ENCODE peak calls at places on chromosomes 6 and 20, in four cellular contexts. S is neural crest cell, A is GM20000, R is H9. T is an unnamed sample.

GRCh38 chr6:152698692-152699091 is 995 bp downstream of the MYCT1 start:
- DNase-seq in A (no peak), R (no peak), S (no peak), T (no peak)

GRCh38 chr6:130065616-130066015 is 47.2 kb downstream of the L3MBTL3 start:
- DNase-seq in R (no peak), S (no peak), A (no peak), T (no peak)

GRCh38 chr6:13402711-13403110 is 74.4 kb upstream of the TBC1D7 start:
- DNase-seq in S (no peak), R (no peak), A (no peak), T (no peak)

GRCh38 chr6:143957679-143958274 is 50.3 kb downstream of the PLAGL1 start:
- DNase-seq in A (no peak), S (no peak), R (no peak), T (no peak)

GRCh38 chr6:138817799-138818198 is 21.9 kb downstream of the ECT2L start:
- DNase-seq in R (peak; percentile 88), S (no peak), A (peak; percentile 25), T (no peak)

GRCh38 chr20:53149184-53149651 is 177.1 kb downstream of the TSHZ2 start:
- DNase-seq in R (no peak), S (no peak), A (no peak), T (no peak)

GRCh38 chr6:55265409-55266114 is 61.7 kb upstream of the GFRAL start:
- DNase-seq in A (no peak), R (no peak), S (no peak), T (no peak)

GRCh38 chr6:170087946-170088348 is 202.9 kb downstream of the DLL1 start:
- DNase-seq in R (peak; percentile 30), A (peak; percentile 89), S (no peak), T (peak; percentile 24)

GRCh38 chr20:1888796-1889463 is 6.3 kb upstream of the SIRPA start:
- DNase-seq in R (no peak), A (no peak), S (no peak), T (no peak)

GRCh38 chr20:25273541-25274358 is 25.9 kb downstream of the PYGB start:
- DNase-seq in A (no peak), S (no peak), R (no peak), T (no peak)

GRCh38 chr6:123616942-123617341 is 19.8 kb downstream of the TRDN start:
- DNase-seq in S (no peak), R (no peak), A (no peak), T (no peak)

GRCh38 chr6:160024152-160024551 is 55.3 kb downstream of the IGF2R start:
- DNase-seq in S (no peak), A (no peak), R (no peak), T (no peak)

GRCh38 chr20:24662286-24662685 is 192.9 kb downstream of the SYNDIG1 start:
- DNase-seq in S (no peak), R (no peak), A (no peak), T (no peak)

GRCh38 chr6:122049341-122049740 is 350.1 kb upstream of the HSF2 start:
- DNase-seq in S (no peak), A (no peak), R (no peak), T (no peak)

GRCh38 chr6:38671885-38672467 is 31.0 kb downstream of the GLO1 start:
- DNase-seq in A (peak; percentile 70), S (peak; percentile 11), R (peak; percentile 33), T (peak; percentile 39)

GRCh38 chr20:17281478-17281877 is 54.6 kb downstream of the PCSK2 start:
- DNase-seq in S (peak; percentile 14), R (peak; percentile 73), A (peak; percentile 8), T (peak; percentile 52)

DNA sequence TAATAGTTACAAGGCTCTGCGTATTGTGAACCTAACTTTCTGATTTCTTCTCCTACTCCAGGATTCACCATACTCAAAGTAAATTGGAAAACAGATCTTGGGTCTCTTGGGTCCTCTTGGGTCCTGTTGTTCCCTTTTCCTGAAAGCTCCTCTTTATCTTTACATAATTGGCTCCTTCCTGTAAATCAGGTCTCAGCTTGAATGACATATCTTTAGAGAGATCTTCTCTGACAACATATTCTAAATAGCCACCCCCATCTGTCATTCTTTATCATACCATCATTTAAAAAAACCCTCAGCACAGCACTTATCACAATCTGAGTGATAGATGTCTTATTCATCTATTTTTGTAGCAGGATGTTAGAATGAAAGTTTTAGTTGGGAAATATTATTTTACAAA is 1042.5 kb upstream of the FLRT3 start:
- DNase-seq in R (no peak), S (no peak), A (no peak), T (no peak)
- TF ChIP-seq CTCF in R (no peak), S (no peak), A (no peak), T (no peak)

GRCh38 chr6:133242761-133243590 is 1.8 kb downstream of the EYA4 start:
- DNase-seq in R (peak; percentile 52), A (no peak), S (peak; percentile 17), T (peak; percentile 24)

GRCh38 chr6:133243723-133244122 is 2.6 kb downstream of the EYA4 start:
- DNase-seq in A (no peak), R (no peak), S (no peak), T (no peak)

GRCh38 chr6:133241901-133242760 is 974 bp downstream of the EYA4 start:
- DNase-seq in R (peak; percentile 52), S (peak; percentile 26), A (no peak), T (peak; percentile 31)

GRCh38 chr6:133241088-133241900 is at the start of gene EYA4:
- DNase-seq in A (no peak), R (peak; percentile 52), S (peak; percentile 29), T (peak; percentile 67)

GRCh38 chr6:133240511-133241087 is 558 bp upstream of the EYA4 start:
- DNase-seq in A (peak; percentile 32), S (peak; percentile 28), R (peak; percentile 66), T (peak; percentile 55)
- TF ChIP-seq CTCF in A (no peak), S (peak; percentile 42), R (peak; percentile 43), T (no peak)

GRCh38 chr20:34824861-34825529 is 456 bp downstream of the NCOA6 start:
- DNase-seq in R (peak; percentile 77), A (peak; percentile 90), S (peak; percentile 59), T (peak; percentile 68)
- TF ChIP-seq CTCF in R (peak; percentile 23), A (no peak), S (peak; percentile 27), T (no peak)

DNA sequence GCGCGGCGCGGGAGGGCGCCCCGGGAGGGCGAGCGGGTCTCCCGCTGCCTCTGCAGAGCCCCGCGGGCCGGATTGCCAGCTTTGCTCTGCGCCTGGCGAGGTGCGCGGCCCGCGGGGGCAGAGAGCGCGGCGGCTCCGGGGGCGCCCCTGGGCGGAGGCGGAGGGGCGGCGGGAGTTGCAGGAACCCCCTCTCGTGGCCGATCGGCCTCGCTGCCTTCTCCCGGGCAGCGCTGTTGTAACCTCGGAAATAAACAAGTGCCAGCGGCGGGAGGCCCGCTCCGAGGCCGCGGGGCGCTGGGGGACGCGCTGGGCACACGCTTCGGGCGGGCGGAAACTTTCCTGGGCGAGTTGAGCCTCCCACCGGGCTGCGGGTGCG is 1.2 kb downstream of the CDH4 start:
- DNase-seq in A (peak; percentile 45), R (peak; percentile 48), S (peak; percentile 50), T (peak; percentile 51)
- TF ChIP-seq CTCF in A (no peak), R (peak; percentile 55), S (peak; percentile 57), T (peak; percentile 15)

GRCh38 chr6:165858571-165858970 is 195.5 kb upstream of the PDE10A start:
- DNase-seq in A (no peak), S (no peak), R (peak; percentile 33), T (peak; percentile 20)
- TF ChIP-seq CTCF in A (no peak), S (peak; percentile 28), R (peak; percentile 67), T (no peak)

DNA sequence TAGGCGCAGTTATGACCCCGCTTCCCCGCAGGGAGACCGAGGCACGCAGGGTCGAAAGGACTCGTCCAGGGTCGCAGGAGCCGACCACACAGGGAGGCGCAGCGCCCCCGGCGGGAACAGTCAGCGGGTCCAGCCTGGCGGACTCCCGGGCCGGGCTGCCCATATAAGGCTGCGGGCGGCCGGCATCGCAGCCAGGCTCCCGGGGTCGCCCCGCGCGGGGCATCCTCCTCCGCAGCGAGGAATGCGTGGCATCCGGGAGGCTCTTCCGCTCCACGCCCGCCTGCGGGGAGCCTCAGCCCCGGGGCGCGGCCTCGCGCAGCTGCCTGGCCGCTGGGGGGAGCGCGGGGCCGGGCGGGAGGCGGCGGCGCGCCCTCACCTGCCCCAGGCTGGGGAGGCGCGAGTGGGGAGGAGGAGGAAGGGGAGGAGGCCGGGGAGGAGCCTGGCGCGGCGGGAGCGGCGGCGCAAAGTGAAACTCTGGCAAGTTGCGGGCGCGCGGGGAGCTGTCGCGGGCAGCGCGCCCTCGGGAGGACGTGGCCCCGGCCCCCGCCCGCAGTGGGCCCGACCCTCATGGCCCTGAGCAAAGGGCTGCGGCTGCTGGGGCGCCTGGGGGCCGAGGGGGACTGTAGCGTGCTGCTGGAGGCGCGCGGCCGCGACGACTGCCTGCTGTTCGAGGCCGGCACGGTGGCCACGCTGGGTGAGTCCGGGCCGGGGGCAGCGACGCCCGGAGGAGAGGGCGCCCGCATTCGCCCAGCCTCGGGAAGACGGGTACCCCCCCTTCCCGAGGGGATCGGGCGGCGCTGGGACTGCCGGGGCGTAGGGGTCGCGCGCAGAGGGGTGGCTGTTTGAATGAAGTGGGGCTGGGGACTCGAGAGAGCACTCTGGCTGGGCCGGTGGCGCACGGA is at the start of gene SYNJ2:
- DNase-seq in R (peak; percentile 80), A (peak; percentile 89), S (peak; percentile 54), T (peak; percentile 87)
- TF ChIP-seq CTCF in R (peak; percentile 69), A (peak; percentile 16), S (peak; percentile 58), T (peak; percentile 39)

GRCh38 chr6:66638518-66638917 is 931.5 kb upstream of the EYS start:
- DNase-seq in A (no peak), R (no peak), S (no peak), T (no peak)
- TF ChIP-seq CTCF in A (no peak), R (no peak), S (no peak), T (no peak)

DNA sequence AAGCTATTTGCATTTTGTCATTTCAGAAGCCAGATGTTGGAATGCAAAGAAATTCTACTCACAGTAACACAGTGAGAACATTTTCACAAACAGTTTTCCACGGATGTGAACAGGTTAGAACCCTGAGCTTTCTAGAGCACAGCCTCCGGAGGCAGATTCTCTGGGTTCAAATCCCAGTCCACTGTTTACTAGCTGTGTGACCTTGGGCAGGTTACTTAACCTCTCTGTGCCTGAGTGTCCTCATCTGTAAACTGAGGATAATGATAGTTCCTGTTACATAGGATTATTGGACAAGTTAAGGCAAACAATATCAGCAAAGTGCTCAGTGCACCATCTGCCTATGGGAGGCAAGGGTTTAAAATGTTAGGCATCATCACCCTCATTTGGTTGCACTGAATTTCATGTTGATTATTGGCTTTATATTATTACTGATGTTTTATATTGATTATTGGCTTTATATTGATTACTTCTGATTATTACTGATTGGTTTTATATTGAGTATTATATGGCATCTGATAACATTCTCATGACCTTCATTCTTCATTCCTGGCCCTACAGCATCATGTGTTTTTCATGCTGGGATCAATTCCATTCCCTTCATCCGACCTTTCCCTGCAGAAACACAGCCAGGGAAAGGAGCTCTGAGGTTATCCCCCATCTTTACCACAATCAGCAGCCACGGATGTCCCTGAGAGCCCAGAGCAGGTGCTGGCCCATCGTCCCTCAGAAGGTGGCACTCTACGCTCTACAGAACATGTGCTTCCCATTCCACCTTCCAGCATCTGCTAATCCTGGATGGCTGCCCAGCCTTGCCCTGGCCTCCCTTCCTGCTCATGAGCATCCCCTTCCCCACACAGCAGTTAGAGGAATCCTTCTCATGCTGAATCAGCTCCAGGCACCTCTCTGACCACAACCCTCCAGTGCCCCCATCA is 283.1 kb downstream of the PREX1 start:
- DNase-seq in A (no peak), S (no peak), R (no peak), T (no peak)
- TF ChIP-seq CTCF in A (no peak), S (no peak), R (no peak), T (no peak)